ENCODE peak calls at places on chromosomes 2 and 18, in six cellular contexts. A, B, N, Z, D and G are unnamed samples.

GRCh38 chr2:191167766-191168165 is 17.0 kb upstream of the STAT4 start:
- DNase-seq in B (no peak), N (peak), Z (no peak), A (no peak), D (peak), G (no peak)

GRCh38 chr2:67600946-67601345 is 203.8 kb downstream of the ETAA1 start:
- DNase-seq in N (no peak), A (no peak), B (no peak), D (no peak), Z (peak), G (peak)

GRCh38 chr2:48812376-48812775 is 56.9 kb upstream of the LHCGR start:
- DNase-seq in Z (no peak), D (no peak), N (no peak), A (no peak), B (no peak), G (no peak)

GRCh38 chr18:55861266-55861665 is 273.3 kb upstream of the TCF4 start:
- DNase-seq in A (no peak), B (no peak), Z (peak), D (no peak), N (no peak), G (no peak)

GRCh38 chr2:180133736-180134135 is 126.6 kb upstream of the CWC22 start:
- DNase-seq in A (no peak), B (no peak), N (no peak), Z (no peak), D (no peak), G (no peak)

GRCh38 chr2:133378386-133378785 is 189.9 kb downstream of the NCKAP5 start:
- DNase-seq in B (no peak), A (no peak), N (no peak), D (no peak), Z (no peak), G (no peak)

GRCh38 chr2:219557320-219557719 is 13.5 kb downstream of the TMEM198 start:
- DNase-seq in Z (no peak), D (no peak), B (no peak), A (no peak), N (no peak), G (no peak)

GRCh38 chr2:109238580-109238979 is 109.6 kb downstream of the SH3RF3 start:
- DNase-seq in N (peak), D (peak), B (peak), Z (peak), A (peak), G (no peak)

GRCh38 chr2:235492850-235493344 is 946 bp upstream of the AGAP1 start:
- DNase-seq in A (no peak), D (no peak), N (no peak), B (no peak), Z (peak), G (no peak)

GRCh38 chr2:132766573-132766972 is 96.6 kb upstream of the LYPD1 start:
- DNase-seq in A (no peak), D (no peak), B (no peak), Z (no peak), N (no peak), G (no peak)

GRCh38 chr2:69798909-69799526 is 30.4 kb upstream of the GMCL1 start:
- DNase-seq in A (no peak), N (no peak), D (no peak), Z (peak), B (no peak), G (no peak)

GRCh38 chr2:233124449-233125080 is 64.4 kb downstream of the INPP5D start:
- DNase-seq in N (no peak), B (no peak), D (no peak), Z (no peak), A (no peak), G (no peak)

GRCh38 chr2:201961401-201961800 is 72.3 kb upstream of the FZD7 start:
- DNase-seq in N (no peak), D (no peak), A (no peak), Z (no peak), B (no peak), G (no peak)

GRCh38 chr2:235557903-235558302 is 64.1 kb downstream of the AGAP1 start:
- DNase-seq in D (no peak), B (no peak), Z (no peak), A (no peak), N (no peak), G (no peak)

GRCh38 chr2:234797566-234798250 is 154.1 kb upstream of the SH3BP4 start:
- DNase-seq in B (no peak), D (no peak), N (no peak), Z (no peak), A (no peak), G (no peak)

GRCh38 chr2:119649364-119649917 is 29.6 kb upstream of the TMEM177 start:
- DNase-seq in A (no peak), B (no peak), N (no peak), D (no peak), Z (peak), G (no peak)

GRCh38 chr2:240298803-240299709 is 136.4 kb upstream of the GPC1 start:
- DNase-seq in N (no peak), D (no peak), Z (no peak), A (no peak), B (no peak), G (no peak)

GRCh38 chr18:63002803-63003445 is 287.6 kb downstream of the PHLPP1 start:
- DNase-seq in B (no peak), Z (no peak), D (no peak), N (no peak), A (no peak), G (no peak)

GRCh38 chr2:70083344-70084156 is 3.7 kb upstream of the PCBP1 start:
- DNase-seq in B (no peak), N (no peak), Z (no peak), D (no peak), A (no peak), G (no peak)

GRCh38 chr18:63152791-63153190 is 166.8 kb downstream of the BCL2 start:
- DNase-seq in Z (no peak), D (no peak), A (no peak), B (no peak), N (no peak), G (no peak)

GRCh38 chr2:239049421-239050251 is 201.8 kb downstream of the TWIST2 start:
- DNase-seq in D (peak), Z (peak), A (no peak), B (no peak), N (no peak), G (no peak)

GRCh38 chr2:174535757-174536703 is 49.2 kb upstream of the GPR155 start:
- DNase-seq in D (no peak), N (no peak), A (no peak), B (no peak), Z (no peak), G (no peak)

GRCh38 chr18:63970803-63971191 is 916 bp downstream of the SERPINB8 start:
- DNase-seq in Z (no peak), N (no peak), A (peak), D (no peak), B (peak), G (no peak)

GRCh38 chr2:12277305-12278034 is 439.3 kb upstream of the TRIB2 start:
- DNase-seq in A (no peak), B (no peak), Z (no peak), D (no peak), N (no peak), G (no peak)

GRCh38 chr2:238846503-238847431 is 1.1 kb upstream of the TWIST2 start:
- DNase-seq in Z (no peak), A (peak), D (no peak), N (no peak), B (no peak), G (no peak)

GRCh38 chr18:50192903-50193795 is 1.8 kb downstream of the MYO5B start:
- DNase-seq in N (no peak), B (no peak), A (no peak), D (no peak), Z (no peak), G (no peak)

GRCh38 chr18:48124857-48125626 is 194.6 kb upstream of the SMAD2 start:
- DNase-seq in Z (no peak), N (no peak), A (no peak), B (no peak), D (no peak), G (no peak)

GRCh38 chr2:59939173-59939572 is 614.3 kb downstream of the BCL11A start:
- DNase-seq in A (no peak), N (no peak), Z (no peak), D (no peak), B (no peak), G (no peak)

GRCh38 chr2:3135676-3136075 is 241.9 kb downstream of the EIPR1 start:
- DNase-seq in Z (no peak), N (no peak), D (no peak), B (no peak), A (no peak), G (no peak)

GRCh38 chr2:200352631-200353030 is 46.1 kb downstream of the SPATS2L start:
- DNase-seq in N (no peak), Z (peak), B (no peak), A (no peak), D (no peak), G (peak)

GRCh38 chr2:24825883-24826800 is 32.9 kb downstream of the CENPO start:
- DNase-seq in D (no peak), Z (no peak), N (no peak), A (no peak), B (no peak), G (no peak)

GRCh38 chr18:33755918-33756590 is 178.0 kb downstream of the ASXL3 start:
- DNase-seq in N (peak), D (peak), B (no peak), Z (peak), A (no peak), G (peak)

GRCh38 chr2:102932521-102932920 is 170.7 kb downstream of the TMEM182 start:
- DNase-seq in B (no peak), N (no peak), D (no peak), Z (no peak), A (no peak), G (no peak)

GRCh38 chr18:62979172-62979571 is 263.8 kb downstream of the PHLPP1 start:
- DNase-seq in A (peak), Z (peak), B (no peak), D (peak), N (peak), G (no peak)

GRCh38 chr2:219252900-219253752 is at the start of gene TUBA4B:
- DNase-seq in B (no peak), Z (peak), A (peak), D (no peak), N (no peak), G (no peak)

GRCh38 chr2:26033270-26033768 is 565 bp upstream of the RAB10 start:
- DNase-seq in N (peak), Z (peak), A (no peak), D (no peak), B (no peak), G (no peak)
- H3K4me3 ChIP-seq in N (peak), Z (peak), A (peak), D (peak), B (peak), G (peak)

GRCh38 chr2:136384541-136385303 is 266.8 kb upstream of the CXCR4 start:
- DNase-seq in Z (peak), N (no peak), D (no peak), A (no peak), B (no peak), G (no peak)
- TF ChIP-seq CTCF in Z (peak), N (peak), D (peak), A (peak), B (peak), G (peak)

GRCh38 chr2:167294775-167295140 is 406.5 kb downstream of the XIRP2 start:
- DNase-seq in N (no peak), Z (no peak), D (no peak), A (no peak), B (no peak), G (no peak)
- H3K4me3 ChIP-seq in N (peak), Z (peak), D (peak), A (peak), B (peak), G (peak)

GRCh38 chr2:181891258-181891965 is at the start of gene ITPRID2:
- DNase-seq in D (no peak), A (peak), N (peak), B (peak), Z (peak), G (no peak)
- TF ChIP-seq CTCF in D (no peak), A (peak), N (no peak), B (peak), Z (no peak), G (no peak)

GRCh38 chr2:64400103-64400728 is 53.7 kb upstream of the LGALSL start:
- DNase-seq in N (no peak), B (no peak), D (no peak), A (no peak), Z (no peak), G (no peak)

GRCh38 chr2:64400733-64401500 is 53.0 kb upstream of the LGALSL start:
- DNase-seq in A (no peak), D (no peak), N (no peak), B (no peak), Z (no peak), G (peak)

GRCh38 chr2:64402876-64403275 is 51.1 kb upstream of the LGALSL start:
- DNase-seq in N (no peak), A (no peak), Z (peak), B (no peak), D (no peak), G (no peak)

GRCh38 chr2:64403426-64403825 is 50.5 kb upstream of the LGALSL start:
- DNase-seq in A (no peak), D (no peak), B (no peak), Z (no peak), N (no peak), G (no peak)

DNA sequence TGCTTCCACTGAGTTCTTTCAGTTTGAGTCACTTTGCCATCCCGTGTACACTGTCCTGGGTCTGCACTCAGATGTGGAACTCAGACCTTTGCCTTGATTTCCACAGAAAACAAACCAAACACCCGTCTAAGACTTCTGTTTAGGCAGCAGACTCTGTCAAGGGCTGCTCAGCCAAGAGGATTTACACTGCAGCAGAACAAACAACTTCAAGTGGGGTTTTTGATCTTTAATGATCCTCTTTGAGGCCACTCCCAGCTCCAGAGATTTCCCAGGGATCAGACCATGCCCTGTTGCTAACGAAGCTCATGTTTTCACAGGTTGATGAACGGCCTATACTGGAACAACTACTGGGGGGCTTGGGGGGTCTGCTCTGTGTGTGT is 52.5 kb upstream of the LGALSL start:
- DNase-seq in Z (no peak), A (no peak), B (no peak), D (no peak), N (no peak), G (no peak)
- H3K4me3 ChIP-seq in Z (no peak), A (no peak), B (no peak), D (no peak), N (no peak), G (no peak)

GRCh38 chr2:206212673-206213513 is 53.2 kb downstream of the EEF1B2 start:
- DNase-seq in A (no peak), D (no peak), B (no peak), N (peak), Z (peak), G (no peak)
- TF ChIP-seq CTCF in A (no peak), D (no peak), B (no peak), N (no peak), Z (no peak), G (no peak)

GRCh38 chr2:98460573-98461560 is 16.2 kb downstream of the INPP4A start:
- DNase-seq in A (no peak), B (no peak), N (no peak), D (no peak), Z (no peak), G (no peak)
- H3K4me3 ChIP-seq in A (no peak), B (no peak), N (no peak), D (no peak), Z (no peak), G (no peak)

GRCh38 chr2:222860740-222861410 is at the start of gene ACSL3:
- DNase-seq in B (peak), D (no peak), N (no peak), Z (peak), A (peak), G (no peak)
- TF ChIP-seq CTCF in B (no peak), D (no peak), N (no peak), Z (no peak), A (peak), G (no peak)

GRCh38 chr2:101699191-101699938 is 1.9 kb downstream of the MAP4K4 start:
- DNase-seq in Z (no peak), A (no peak), B (no peak), D (no peak), N (no peak), G (no peak)

GRCh38 chr2:101697794-101698418 is 399 bp downstream of the MAP4K4 start:
- DNase-seq in A (peak), B (no peak), Z (no peak), N (no peak), D (no peak), G (no peak)

GRCh38 chr2:101697124-101697793 is at the start of gene MAP4K4:
- DNase-seq in A (peak), D (peak), B (peak), N (no peak), Z (peak), G (no peak)

GRCh38 chr2:101698419-101699190 is 1.1 kb downstream of the MAP4K4 start:
- DNase-seq in Z (no peak), A (no peak), B (no peak), N (no peak), D (no peak), G (no peak)

DNA sequence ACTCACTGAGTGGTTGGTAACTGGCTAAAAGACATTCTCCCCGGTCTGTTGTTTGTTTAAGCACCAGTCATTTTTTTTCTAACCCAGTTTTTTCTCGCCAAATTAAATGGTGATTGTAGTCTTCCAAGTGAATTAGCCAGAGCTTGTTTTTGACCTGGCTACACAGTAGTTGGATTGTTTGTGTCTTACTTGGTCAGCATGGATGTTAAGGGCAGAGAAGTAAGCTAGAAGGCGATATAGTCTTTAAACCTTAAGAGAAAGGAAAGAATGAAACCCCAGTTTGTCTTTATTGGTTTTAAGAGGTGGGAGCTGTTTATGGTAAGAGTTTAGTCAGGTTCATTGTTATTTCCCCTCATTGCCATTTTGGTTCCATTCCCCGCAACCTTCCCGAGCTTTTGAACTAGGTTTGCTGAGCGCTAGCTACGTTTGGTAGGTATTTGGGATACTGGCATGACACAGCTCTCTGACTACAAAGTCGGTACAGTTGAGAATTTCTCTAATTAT is 2.5 kb downstream of the MAP4K4 start:
- DNase-seq in D (no peak), B (no peak), A (no peak), N (no peak), Z (no peak), G (no peak)
- H3K4me3 ChIP-seq in D (peak), B (peak), A (peak), N (peak), Z (peak), G (peak)

DNA sequence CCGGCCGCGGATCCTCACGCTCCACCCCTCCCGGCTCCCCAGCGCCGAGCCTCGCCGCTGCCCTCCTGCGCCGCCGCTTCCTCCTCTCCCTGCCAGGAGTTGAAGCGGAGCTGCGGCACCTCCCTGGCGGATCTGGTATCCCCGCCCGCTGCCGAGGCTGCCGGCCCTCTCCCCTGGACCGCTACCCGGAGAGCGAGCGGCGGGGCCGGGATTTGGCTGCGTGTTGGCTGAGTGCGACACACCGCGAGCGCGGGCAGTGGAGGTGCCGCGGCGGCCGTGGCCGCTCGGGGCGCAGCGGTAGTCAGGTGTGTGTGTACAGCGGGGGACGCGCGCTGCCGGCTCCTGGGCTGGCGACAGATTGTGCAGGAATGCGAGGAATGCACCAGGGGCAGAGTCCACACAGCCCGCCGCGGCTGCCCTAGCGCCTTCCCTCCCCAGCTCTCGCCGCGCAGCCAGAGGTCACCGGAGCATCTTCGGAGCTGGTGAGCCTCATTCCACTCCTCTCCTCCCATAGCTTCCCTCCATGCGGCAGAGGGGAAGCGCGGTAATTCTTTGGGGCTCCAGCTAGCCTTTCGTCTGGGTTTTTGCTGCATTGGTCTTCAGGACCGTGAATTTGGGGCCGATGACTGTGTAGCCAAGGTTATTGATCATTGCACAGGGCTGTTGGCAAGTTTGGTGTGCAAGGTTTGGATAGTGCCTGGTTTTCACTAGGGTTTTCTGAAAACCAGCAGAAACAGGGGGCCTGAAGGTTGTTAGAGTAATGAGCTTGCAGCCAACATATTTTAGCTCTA is 1.3 kb downstream of the PKP4 start:
- DNase-seq in Z (peak), B (peak), N (no peak), A (no peak), D (no peak), G (no peak)
- TF ChIP-seq CTCF in Z (peak), B (peak), N (peak), A (peak), D (peak), G (peak)